ENCODE peak calls at places on chromosomes 3 and 15, in nine cellular contexts. K is SK-N-MC; Z is AG04450; Q is uterus; C is CD8-positive, alpha-beta T cell; P is lower lobe of right lung; X is dorsolateral prefrontal cortex; A is left ventricle myocardium inferior; R is fibroblast of lung. L is an unnamed sample.

GRCh38 chr3:182508896-182509295 is 284.4 kb upstream of the ATP11B start:
- DNase-seq in K (no peak), Z (no peak), Q (no peak), C (no peak), P (no peak), X (no peak), A (no peak), R (no peak), L (no peak)

GRCh38 chr15:26974120-26974780 is 3.3 kb downstream of the GABRG3 start:
- DNase-seq in K (no peak), Z (no peak), Q (no peak), C (no peak), P (no peak), X (no peak), A (no peak), R (peak), L (no peak)

GRCh38 chr3:181457190-181457589 is 254.5 kb upstream of the SOX2 start:
- DNase-seq in K (no peak), Z (no peak), Q (no peak), C (no peak), P (no peak), X (peak), A (no peak), R (no peak), L (peak)

GRCh38 chr15:75232826-75233503 is 25.2 kb upstream of the GOLGA6C start:
- DNase-seq in K (no peak), Z (no peak), Q (no peak), C (no peak), P (no peak), X (no peak), A (peak), R (no peak), L (no peak)

GRCh38 chr15:75361989-75362641 is 6.3 kb downstream of the MAN2C1 start:
- DNase-seq in K (no peak), Z (no peak), Q (no peak), C (no peak), P (no peak), X (no peak), A (no peak), R (no peak), L (no peak)

GRCh38 chr15:99703603-99704443 is 29.4 kb downstream of the LYSMD4 start:
- DNase-seq in K (peak), Z (peak), Q (no peak), C (no peak), P (no peak), X (no peak), A (no peak), R (peak), L (no peak)

GRCh38 chr3:181703701-181704420 is 7.9 kb upstream of the SOX2 start:
- DNase-seq in K (no peak), Z (no peak), Q (no peak), C (no peak), P (no peak), X (peak), A (no peak), R (no peak), L (no peak)

GRCh38 chr3:123684636-123685035 is 99.8 kb upstream of the HACD2 start:
- DNase-seq in K (no peak), Z (no peak), Q (no peak), C (no peak), P (no peak), X (no peak), A (no peak), R (no peak), L (no peak)

GRCh38 chr3:141371882-141372281 is 3.6 kb downstream of the ZBTB38 start:
- DNase-seq in K (no peak), Z (no peak), Q (no peak), C (no peak), P (no peak), X (no peak), A (no peak), R (no peak), L (no peak)

GRCh38 chr3:11600501-11601282 is 43.0 kb downstream of the VGLL4 start:
- DNase-seq in K (peak), Z (peak), Q (peak), C (no peak), P (no peak), X (no peak), A (peak), R (peak), L (peak)

GRCh38 chr3:42473083-42473932 is 29.1 kb upstream of the VIPR1 start:
- DNase-seq in K (no peak), Z (no peak), Q (no peak), C (no peak), P (peak), X (no peak), A (no peak), R (peak), L (peak)

GRCh38 chr3:125478321-125478720 is 41.7 kb downstream of the SNX4 start:
- DNase-seq in K (no peak), Z (no peak), Q (no peak), C (no peak), P (no peak), X (no peak), A (no peak), R (peak), L (no peak)

GRCh38 chr15:66483131-66483566 is 14.4 kb downstream of the SNAPC5 start:
- DNase-seq in K (no peak), Z (no peak), Q (no peak), C (no peak), P (peak), X (no peak), A (no peak), R (peak), L (no peak)

GRCh38 chr3:64267774-64268604 is 42.7 kb upstream of the PRICKLE2 start:
- DNase-seq in K (no peak), Z (peak), Q (peak), C (no peak), P (peak), X (peak), A (peak), R (peak), L (peak)

GRCh38 chr15:31262901-31263671 is 63.5 kb upstream of the KLF13 start:
- DNase-seq in K (no peak), Z (no peak), Q (no peak), C (no peak), P (peak), X (peak), A (peak), R (peak), L (no peak)

GRCh38 chr15:29556385-29556784 is 265.9 kb downstream of the TJP1 start:
- DNase-seq in K (no peak), Z (no peak), Q (no peak), C (no peak), P (no peak), X (no peak), A (no peak), R (no peak), L (no peak)

GRCh38 chr15:40052604-40053003 is 13.6 kb upstream of the SRP14 start:
- DNase-seq in K (no peak), Z (no peak), Q (no peak), C (no peak), P (no peak), X (no peak), A (no peak), R (no peak), L (no peak)
- H3K27ac ChIP-seq in K (peak), Z (no peak), Q (no peak), C (no peak), P (no peak), X (no peak), A (no peak), R (no peak), L (no peak)

DNA sequence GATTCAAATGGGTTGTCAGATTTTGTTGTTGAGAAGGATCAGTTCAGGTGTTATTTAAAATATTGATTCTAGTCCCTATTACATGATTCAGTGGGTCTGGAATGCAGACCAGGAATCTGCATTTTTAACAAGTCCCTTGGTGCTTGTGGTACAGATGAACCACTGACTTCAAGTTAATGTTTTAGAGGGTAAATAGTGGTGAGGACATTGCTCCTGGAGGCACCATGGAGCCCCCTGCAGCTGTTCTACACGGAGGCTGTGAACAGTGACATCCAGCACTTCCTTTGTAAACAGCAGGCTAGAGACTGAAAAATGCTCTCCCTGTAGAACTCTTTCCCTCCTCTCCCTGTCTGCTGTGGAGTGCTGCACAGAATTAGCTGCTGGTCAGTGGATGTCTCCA is 4.8 kb upstream of the FSIP1 start:
- DNase-seq in K (no peak), Z (no peak), Q (no peak), C (no peak), P (no peak), X (no peak), A (no peak), R (no peak), L (no peak)
- H3K4me3 ChIP-seq in K (no peak), Z (no peak), Q (no peak), C (no peak), P (no peak), X (no peak), A (no peak), R (no peak), L (no peak)

GRCh38 chr3:37997321-37997720 is 6.7 kb downstream of the VILL start:
- DNase-seq in K (no peak), Z (no peak), Q (no peak), C (no peak), P (no peak), X (no peak), A (no peak), R (no peak), L (peak)
- H3K27ac ChIP-seq in K (no peak), Z (no peak), Q (no peak), C (no peak), P (no peak), X (no peak), A (no peak), R (no peak), L (no peak)

DNA sequence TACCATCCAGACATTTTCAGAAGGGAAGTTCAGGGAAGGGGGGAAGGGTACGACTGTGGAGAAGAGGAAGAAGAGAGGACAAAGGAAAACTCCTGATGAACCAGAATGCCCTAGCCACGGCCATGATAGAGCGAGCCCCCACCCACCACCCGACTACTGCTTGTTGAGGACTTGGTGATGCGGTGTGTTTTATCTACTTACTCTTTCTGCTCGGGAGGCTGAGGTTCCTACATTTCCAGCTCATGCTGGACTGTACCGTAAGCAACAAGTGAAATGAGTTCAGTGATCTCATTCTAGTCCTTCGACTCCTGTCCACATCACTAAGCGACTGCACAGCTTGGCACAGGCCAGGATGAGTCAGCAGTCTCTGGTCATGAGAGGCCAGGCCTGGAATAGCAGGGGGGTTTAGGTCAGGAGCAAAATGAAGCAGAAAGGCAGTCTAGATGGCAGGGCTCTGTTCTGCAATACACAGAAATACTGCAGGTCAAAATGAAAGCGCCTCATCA is 330.9 kb downstream of the TIGIT start:
- DNase-seq in K (no peak), Z (peak), Q (peak), C (no peak), P (peak), X (peak), A (peak), R (peak), L (peak)
- H3K4me3 ChIP-seq in K (no peak), Z (peak), Q (peak), C (no peak), P (peak), X (peak), A (peak), R (peak), L (peak)

DNA sequence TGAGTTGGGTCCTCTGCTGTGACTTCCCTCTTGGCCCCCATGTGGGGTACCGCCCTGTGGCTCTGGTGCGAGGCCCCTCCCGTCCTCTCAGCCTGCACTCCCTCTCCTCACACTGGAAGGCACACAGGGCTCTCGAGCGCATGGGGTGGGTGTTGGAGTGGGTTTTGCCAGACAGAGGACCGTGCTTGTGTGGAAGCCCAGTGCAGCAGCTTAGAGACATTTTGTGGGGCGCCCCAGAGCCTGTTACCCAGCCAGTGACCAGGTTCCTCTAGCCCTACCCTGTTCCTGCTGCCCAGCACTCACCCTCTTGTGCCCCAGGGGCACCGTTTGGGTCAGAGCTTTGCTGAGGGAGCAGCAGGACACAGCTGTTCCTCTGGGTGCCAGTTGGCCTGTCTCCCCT is 9.9 kb downstream of the PLXNA1 start:
- DNase-seq in K (no peak), Z (no peak), Q (no peak), C (no peak), P (no peak), X (no peak), A (no peak), R (no peak), L (no peak)
- H3K27ac ChIP-seq in K (no peak), Z (no peak), Q (no peak), C (no peak), P (no peak), X (peak), A (peak), R (no peak), L (no peak)

GRCh38 chr15:41609123-41609522 is 50.1 kb downstream of the TYRO3 start:
- DNase-seq in K (no peak), Z (no peak), Q (no peak), C (no peak), P (no peak), X (no peak), A (no peak), R (no peak), L (no peak)

GRCh38 chr15:41607033-41607432 is 48.0 kb downstream of the TYRO3 start:
- DNase-seq in K (no peak), Z (peak), Q (no peak), C (no peak), P (no peak), X (no peak), A (no peak), R (peak), L (no peak)

GRCh38 chr15:41605566-41605965 is 46.6 kb downstream of the TYRO3 start:
- DNase-seq in K (no peak), Z (no peak), Q (no peak), C (no peak), P (no peak), X (no peak), A (no peak), R (no peak), L (no peak)

GRCh38 chr15:41603411-41603935 is 44.5 kb downstream of the TYRO3 start:
- DNase-seq in K (no peak), Z (no peak), Q (no peak), C (no peak), P (no peak), X (no peak), A (no peak), R (no peak), L (no peak)

DNA sequence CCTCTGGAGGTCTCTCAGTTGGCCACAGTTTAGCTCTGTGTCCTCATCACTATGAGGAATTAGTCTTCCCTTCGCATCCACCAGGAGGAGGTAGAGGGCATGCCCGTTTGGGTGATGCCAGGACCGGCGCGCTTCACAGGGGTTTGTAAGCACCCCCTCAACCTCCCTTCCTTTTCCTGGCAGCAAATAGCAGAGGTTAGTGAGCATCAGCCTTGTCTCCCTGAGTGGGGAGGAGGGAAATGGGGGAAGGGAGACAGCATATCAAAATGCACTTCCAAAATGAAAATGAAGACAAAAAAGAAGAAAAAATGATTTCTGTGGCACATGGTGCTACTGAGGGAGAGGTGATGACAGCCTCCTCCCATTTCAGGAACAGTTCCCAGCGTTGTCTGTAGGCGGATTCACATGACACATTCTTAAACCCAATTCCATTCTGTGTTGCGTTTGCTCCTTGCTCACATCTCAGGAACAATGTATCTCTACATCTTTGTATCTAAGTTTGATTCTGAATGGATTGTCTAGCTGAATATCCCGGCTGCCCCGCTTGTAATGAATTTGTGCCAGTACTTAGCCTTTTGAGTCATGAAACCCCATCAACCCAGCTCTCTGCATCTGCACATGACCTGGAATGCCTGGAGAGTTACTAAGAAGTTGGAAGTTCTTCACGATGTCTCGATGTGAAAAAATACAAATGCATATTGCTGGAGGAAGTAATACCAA is 45.1 kb downstream of the TYRO3 start:
- DNase-seq in K (no peak), Z (no peak), Q (peak), C (peak), P (peak), X (peak), A (peak), R (peak), L (peak)
- H3K4me3 ChIP-seq in K (peak), Z (peak), Q (peak), C (no peak), P (peak), X (peak), A (peak), R (peak), L (peak)

DNA sequence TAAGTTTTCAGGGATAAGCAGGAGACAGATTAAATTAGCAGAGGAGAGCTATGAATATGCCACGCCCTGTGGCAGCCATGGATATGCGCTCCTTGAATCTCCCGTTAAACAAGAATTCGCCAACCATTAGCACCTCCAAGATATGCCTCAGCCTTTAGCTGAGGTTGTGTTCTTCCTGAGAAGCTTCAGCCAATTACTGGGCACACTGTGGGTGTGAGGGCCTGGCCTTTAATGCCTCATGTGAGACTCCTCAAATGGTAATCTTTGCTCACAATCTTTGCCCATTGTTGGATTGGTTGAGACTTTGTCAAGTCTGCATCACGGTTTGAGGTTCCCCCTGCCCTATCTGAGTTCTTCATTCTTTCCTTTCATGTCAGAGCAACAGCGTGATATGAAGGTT is 108.2 kb upstream of the CCDC54 start:
- DNase-seq in K (no peak), Z (no peak), Q (no peak), C (no peak), P (no peak), X (no peak), A (no peak), R (no peak), L (no peak)
- H3K27ac ChIP-seq in K (no peak), Z (no peak), Q (no peak), C (no peak), P (no peak), X (peak), A (no peak), R (no peak), L (no peak)

DNA sequence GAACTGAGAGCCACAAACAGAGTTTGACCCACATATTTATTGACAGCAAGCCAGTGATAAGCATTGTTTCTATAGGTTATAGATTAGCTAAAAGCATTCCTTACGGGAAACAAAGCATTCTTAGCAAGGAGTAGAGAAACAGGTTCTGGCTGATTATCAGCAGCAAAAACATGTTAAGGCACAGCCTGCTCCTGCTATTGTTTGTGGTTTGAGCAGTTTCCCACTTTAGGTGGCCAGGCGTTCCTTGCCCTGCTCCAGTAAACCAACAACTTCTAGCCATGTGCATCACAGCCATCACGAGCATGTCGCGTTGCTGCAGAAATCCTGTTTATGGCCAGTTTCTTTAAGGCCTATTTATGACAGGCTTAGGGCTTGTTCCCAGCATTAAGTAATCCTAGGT is 44.7 kb upstream of the C2CD4B start:
- DNase-seq in K (no peak), Z (no peak), Q (no peak), C (no peak), P (no peak), X (no peak), A (no peak), R (no peak), L (no peak)
- H3K4me3 ChIP-seq in K (no peak), Z (no peak), Q (no peak), C (no peak), P (no peak), X (no peak), A (no peak), R (no peak), L (no peak)

GRCh38 chr15:40337597-40337996 is 3.1 kb downstream of the CCDC9B start:
- DNase-seq in K (no peak), Z (no peak), Q (peak), C (no peak), P (no peak), X (no peak), A (no peak), R (no peak), L (peak)
- H3K27ac ChIP-seq in K (peak), Z (no peak), Q (peak), C (no peak), P (no peak), X (no peak), A (peak), R (peak), L (peak)

L was measured in right cardiac atrium.